ENCODE peak calls at places on chromosomes 4 and X, in nine cellular contexts. B is mucosa of gallbladder; P is putamen; J is activated T-cell treated with anti-CD3 and anti-CD28 coated beads, Interleukin-2, amount 50 U/mL, for 72 hours; R is frontal cortex; D is EH; S is foreskin fibroblast; V is ovary; X is AG10803. A is an unnamed sample.

GRCh38 chr4:7761720-7762119 is 177.9 kb downstream of the AFAP1 start:
- DNase-seq in B (peak; percentile 53), P (no peak), J (peak; percentile 62), R (peak; percentile 74), D (peak; percentile 50), S (peak; percentile 80), V (peak; percentile 76), X (peak; percentile 62), A (peak; percentile 84)

GRCh38 chr4:90113881-90114457 is 13.2 kb upstream of the CCSER1 start:
- DNase-seq in B (no peak), P (no peak), J (no peak), R (no peak), D (no peak), S (no peak), V (no peak), X (no peak), A (no peak)

GRCh38 chrX:38882894-38883620 is 81.8 kb downstream of the MID1IP1 start:
- DNase-seq in B (no peak), P (no peak), J (no peak), R (no peak), D (peak; percentile 88), S (peak; percentile 95), V (no peak), X (peak; percentile 83), A (no peak)

GRCh38 chr4:122803788-122804208 is 22.8 kb upstream of the FGF2 start:
- DNase-seq in B (no peak), P (no peak), J (no peak), R (no peak), D (no peak), S (no peak), V (no peak), X (no peak), A (no peak)

GRCh38 chr4:127410201-127410600 is 222.6 kb upstream of the INTU start:
- DNase-seq in B (no peak), P (no peak), J (no peak), R (no peak), D (no peak), S (peak; percentile 71), V (no peak), X (no peak), A (no peak)

GRCh38 chr4:73055241-73055897 is 14.1 kb downstream of the COX18 start:
- DNase-seq in B (no peak), P (no peak), J (peak; percentile 3), R (no peak), D (no peak), S (no peak), V (no peak), X (no peak), A (peak; percentile 20)

GRCh38 chr4:61320154-61320553 is 120.0 kb downstream of the ADGRL3 start:
- DNase-seq in B (no peak), P (no peak), J (no peak), R (no peak), D (no peak), S (peak; percentile 13), V (no peak), X (no peak), A (no peak)

GRCh38 chr4:89266128-89266527 is 41.5 kb downstream of the GPRIN3 start:
- DNase-seq in B (no peak), P (no peak), J (no peak), R (no peak), D (no peak), S (no peak), V (no peak), X (no peak), A (no peak)

GRCh38 chr4:174663254-174663653 is 141.0 kb upstream of the HPGD start:
- DNase-seq in B (no peak), P (no peak), J (no peak), R (no peak), D (no peak), S (peak; percentile 5), V (no peak), X (peak; percentile 64), A (no peak)